ENCODE peak calls at places on chromosomes 7 and 10, in four cellular contexts. T is A549, B is prostate gland, V is COR-L47. O is an unnamed sample.

GRCh38 chr7:84492128-84492527 is 297.5 kb upstream of the SEMA3A start:
- DNase-seq in V (no peak), B (no peak), T (no peak), O (no peak)

GRCh38 chr10:89588671-89589070 is 53.3 kb upstream of the SLC16A12 start:
- DNase-seq in T (no peak), B (no peak), V (no peak), O (no peak)

GRCh38 chr10:50260791-50261281 is 9.5 kb upstream of the ASAH2 start:
- DNase-seq in V (no peak), B (no peak), T (no peak), O (no peak)

GRCh38 chr7:27901028-27901760 is 161.2 kb downstream of the TAX1BP1 start:
- DNase-seq in T (no peak), B (no peak), V (no peak), O (peak; percentile 35)

GRCh38 chr10:71921319-71922027 is 42.7 kb upstream of the CHST3 start:
- DNase-seq in V (peak; percentile 56), T (peak; percentile 36), B (no peak), O (peak; percentile 56)

GRCh38 chr7:41224063-41224763 is 478.7 kb downstream of the INHBA start:
- DNase-seq in T (no peak), V (no peak), B (peak; percentile 20), O (no peak)

GRCh38 chr10:7412482-7413251 is 1.8 kb upstream of the SFMBT2 start:
- DNase-seq in T (peak; percentile 38), V (no peak), B (peak; percentile 56), O (peak; percentile 37)

GRCh38 chr10:83753490-83753889 is 385.8 kb upstream of the GHITM start:
- DNase-seq in T (no peak), B (no peak), V (no peak), O (no peak)

GRCh38 chr7:112970771-112971170 is 115.9 kb downstream of the GPR85 start:
- DNase-seq in T (peak; percentile 17), V (no peak), B (no peak), O (no peak)

O was measured in Peyer's patch.